ENCODE peak calls at places on chromosomes 1 and 21, in four cellular contexts. Q is SK-N-SH, E is IMR-90, B is mammary epithelial cell. W is an unnamed sample.

GRCh38 chr21:24658016-24658415 is 949.3 kb downstream of the MRPL39 start:
- DNase-seq in Q (no peak), E (no peak), B (no peak), W (no peak)

GRCh38 chr1:203186446-203187305 is at the start of gene CHI3L1:
- DNase-seq in B (peak; percentile 32), Q (no peak), E (no peak), W (peak; percentile 46)

GRCh38 chr1:112092656-112093371 is 103.3 kb upstream of the KCND3 start:
- DNase-seq in B (no peak), Q (no peak), E (no peak), W (no peak)

GRCh38 chr1:8015809-8016165 is 10.3 kb downstream of the ERRFI1 start:
- DNase-seq in B (no peak), Q (no peak), E (no peak), W (peak; percentile 60)

GRCh38 chr1:2856076-2856390 is 54.5 kb upstream of the TTC34 start:
- DNase-seq in E (no peak), Q (no peak), B (no peak), W (peak; percentile 34)

GRCh38 chr1:236534164-236534651 is 10.4 kb downstream of the LGALS8 start:
- DNase-seq in B (peak; percentile 72), Q (no peak), E (peak; percentile 78), W (peak; percentile 85)

GRCh38 chr1:77282187-77282865 is 507 bp downstream of the AK5 start:
- DNase-seq in E (peak; percentile 35), Q (no peak), B (peak; percentile 34), W (no peak)

GRCh38 chr1:223811634-223812101 is 34.1 kb downstream of the TP53BP2 start:
- DNase-seq in Q (peak; percentile 24), B (peak; percentile 27), E (peak; percentile 49), W (no peak)

GRCh38 chr1:204445860-204446412 is 34.3 kb upstream of the PPP1R15B start:
- DNase-seq in B (no peak), Q (peak; percentile 63), E (peak; percentile 27), W (no peak)

GRCh38 chr1:178122283-178122682 is 28.4 kb downstream of the RASAL2 start:
- DNase-seq in B (no peak), Q (no peak), E (peak; percentile 7), W (peak; percentile 11)

GRCh38 chr1:4345126-4345525 is 309.3 kb upstream of the AJAP1 start:
- DNase-seq in Q (no peak), B (no peak), E (no peak), W (no peak)

GRCh38 chr1:245313581-245313980 is 158.8 kb downstream of the KIF26B start:
- DNase-seq in Q (no peak), E (no peak), B (no peak), W (no peak)

GRCh38 chr1:33624991-33625870 is 152.8 kb downstream of the ZSCAN20 start:
- DNase-seq in Q (peak; percentile 38), B (no peak), E (no peak), W (no peak)

GRCh38 chr1:189859385-189859977 is 618.2 kb downstream of the BRINP3 start:
- DNase-seq in Q (peak; percentile 3), B (peak; percentile 3), E (no peak), W (no peak)

DNA sequence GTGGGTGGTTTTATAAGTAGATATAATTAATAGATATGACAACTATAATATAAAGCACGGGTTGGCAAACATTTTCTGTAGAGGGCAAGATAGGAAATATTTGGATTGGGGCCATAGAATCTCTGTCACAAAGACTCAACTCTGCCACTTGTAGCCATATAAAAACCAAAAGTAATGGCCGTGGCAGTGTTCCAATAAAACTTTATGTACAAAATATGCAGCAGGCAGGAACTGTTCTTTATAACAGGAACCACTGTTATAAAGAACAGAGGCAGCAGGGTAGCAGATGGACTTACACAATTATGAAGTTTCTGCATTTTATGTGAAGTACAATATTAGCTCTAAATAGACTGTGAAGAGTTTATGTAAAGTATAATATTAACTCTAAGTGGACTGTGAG is 16.9 kb upstream of the QSOX1 start:
- DNase-seq in E (no peak), Q (no peak), B (no peak), W (no peak)
- H3K27ac ChIP-seq in E (no peak overlapping the region), Q (no peak overlapping the region), B (no peak overlapping the region), W (no peak overlapping the region)

GRCh38 chr1:19610282-19610978 is 33.7 kb upstream of the NBL1 start:
- DNase-seq in Q (no peak), E (peak; percentile 58), B (no peak), W (no peak)

GRCh38 chr1:19602486-19602885 is 41.6 kb upstream of the NBL1 start:
- DNase-seq in B (no peak), E (peak; percentile 6), Q (no peak), W (no peak)

GRCh38 chr1:19608232-19608631 is 35.9 kb upstream of the NBL1 start:
- DNase-seq in Q (no peak), E (no peak), B (no peak), W (no peak)

GRCh38 chr1:19605884-19606442 is 38.1 kb upstream of the NBL1 start:
- DNase-seq in Q (no peak), E (peak; percentile 2), B (no peak), W (peak; percentile 21)

DNA sequence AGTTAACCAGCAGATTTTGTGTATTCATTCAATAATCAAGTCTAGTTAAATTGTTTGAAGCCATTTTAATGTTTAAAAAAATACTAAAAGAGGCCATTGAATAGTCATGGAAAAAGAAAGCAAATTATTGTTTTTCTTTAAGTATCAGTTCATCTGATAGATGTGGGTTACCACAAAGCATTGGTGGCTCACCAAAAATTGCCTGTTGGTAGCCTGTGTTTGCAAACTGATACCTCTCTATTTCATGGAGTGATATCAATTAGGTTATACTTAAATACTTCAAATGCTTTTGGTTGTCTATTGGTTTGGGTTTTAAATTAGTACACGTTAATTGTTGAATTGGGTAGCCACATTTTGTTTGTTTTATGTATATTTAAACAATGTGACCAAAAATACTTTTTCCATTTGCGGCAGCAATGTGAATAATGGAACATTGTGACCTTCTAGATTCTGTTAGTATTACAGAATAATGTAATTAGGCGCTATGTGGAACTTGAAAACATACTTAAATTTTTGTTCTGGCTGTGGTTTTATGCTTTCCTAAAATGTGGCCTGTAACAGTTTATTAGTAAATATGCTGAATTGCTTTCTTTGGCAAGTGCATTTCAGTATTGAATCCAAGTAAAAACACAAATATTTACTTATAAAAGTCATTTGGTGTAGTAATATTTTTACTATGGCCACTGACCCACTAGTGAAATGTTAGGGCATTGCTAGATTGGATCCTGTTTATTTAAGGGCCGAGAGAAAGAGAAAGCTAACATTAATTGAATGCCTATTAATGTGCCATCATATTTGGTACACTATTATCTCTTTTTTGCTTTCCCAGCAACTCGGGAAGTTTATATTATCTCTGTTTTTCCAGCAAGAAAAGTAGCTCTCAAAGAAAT is 37.0 kb upstream of the NBL1 start:
- DNase-seq in E (peak; percentile 8), B (no peak), Q (no peak), W (peak; percentile 34)
- H3K4me1 ChIP-seq in E (peaks cover 6% of the 10 kb centered on the region), B (no peaks in the 10 kb centered on the region), Q (no peaks in the 10 kb centered on the region), W (peaks cover 22% of the 10 kb centered on the region)

GRCh38 chr21:43911015-43911934 is 46.3 kb downstream of the AGPAT3 start:
- DNase-seq in B (peak; percentile 11), E (no peak), Q (no peak), W (peak; percentile 77)
- H2AFZ ChIP-seq in B (peak overlapping the region; percentile 49), E (no peak overlapping the region), Q (no peak overlapping the region), W (no peak overlapping the region)

DNA sequence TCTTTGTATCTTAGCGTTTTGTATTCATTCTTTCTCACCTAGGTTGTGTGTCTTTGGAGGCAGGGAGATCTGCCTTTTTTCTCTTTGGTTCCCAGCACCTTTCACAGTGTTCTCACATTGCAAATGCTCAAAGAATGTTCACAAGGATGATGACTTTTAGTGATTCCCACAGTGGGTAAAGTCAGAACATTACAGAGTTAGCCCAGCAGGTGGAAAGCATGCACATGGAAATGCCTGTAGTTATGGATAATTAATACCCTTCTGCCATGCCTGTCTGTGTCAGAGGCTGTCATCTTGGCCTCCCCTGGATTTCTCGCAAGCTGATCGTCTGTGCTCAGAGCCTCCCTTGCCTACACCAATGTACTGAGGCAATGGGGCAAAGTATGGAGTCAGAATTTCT is 458.9 kb downstream of the LMO4 start:
- DNase-seq in E (peak; percentile 80), Q (no peak), B (peak; percentile 18), W (no peak)
- H3K27ac ChIP-seq in E (no peak overlapping the region), Q (no peak overlapping the region), B (no peak overlapping the region), W (no peak overlapping the region)

GRCh38 chr1:150072959-150073358 is 5.4 kb downstream of the VPS45 start:
- DNase-seq in Q (peak; percentile 26), E (peak; percentile 55), B (no peak), W (no peak)

GRCh38 chr1:150067184-150068182 is at the start of gene VPS45:
- DNase-seq in B (peak; percentile 86), E (peak; percentile 88), Q (peak; percentile 91), W (peak; percentile 95)

GRCh38 chr1:150073516-150073915 is 5.9 kb downstream of the VPS45 start:
- DNase-seq in B (no peak), E (no peak), Q (no peak), W (peak; percentile 66)

GRCh38 chr1:150066838-150067183 is 765 bp upstream of the VPS45 start:
- DNase-seq in B (no peak), E (no peak), Q (no peak), W (no peak)

GRCh38 chr1:150069923-150070322 is 2.3 kb downstream of the VPS45 start:
- DNase-seq in B (no peak), Q (no peak), E (no peak), W (no peak)
- H3K4me1 ChIP-seq in B (peaks cover 15% of the 10 kb centered on the region), Q (peaks cover 21% of the 10 kb centered on the region), E (peaks cover 2% of the 10 kb centered on the region), W (peaks cover 26% of the 10 kb centered on the region)